ENCODE peak calls at places on chromosomes 6 and 20, in five cellular contexts. O, Z, L, G and V are unnamed samples.

GRCh38 chr6:4313044-4313686 is 177.8 kb upstream of the ECI2 start:
- DNase-seq in O (no peak), Z (peak; percentile 49), L (peak; percentile 96), G (peak; percentile 82), V (peak; percentile 93)

GRCh38 chr20:25083141-25083772 is 1.3 kb upstream of the VSX1 start:
- DNase-seq in O (no peak), Z (no peak), L (no peak), G (no peak), V (no peak)

GRCh38 chr6:28643017-28643740 is 117.5 kb downstream of the GPX5 start:
- DNase-seq in O (no peak), Z (peak; percentile 58), L (peak; percentile 80), G (no peak), V (peak; percentile 63)

GRCh38 chr6:27286141-27286540 is 25.9 kb downstream of the POM121L2 start:
- DNase-seq in O (no peak), Z (no peak), L (no peak), G (no peak), V (no peak)

GRCh38 chr6:131182991-131183425 is 47.7 kb downstream of the AKAP7 start:
- DNase-seq in O (no peak), Z (peak; percentile 16), L (peak; percentile 69), G (no peak), V (peak; percentile 45)

GRCh38 chr6:28673800-28674671 is 148.4 kb downstream of the GPX5 start:
- DNase-seq in O (peak; percentile 34), Z (peak; percentile 75), L (peak; percentile 76), G (peak; percentile 32), V (peak; percentile 71)

GRCh38 chr20:10699941-10700340 is 26.1 kb upstream of the JAG1 start:
- DNase-seq in O (no peak), Z (no peak), L (no peak), G (no peak), V (no peak)

GRCh38 chr6:169895000-169895759 is 143.8 kb downstream of the ERMARD start:
- DNase-seq in O (no peak), Z (no peak), L (no peak), G (no peak), V (no peak)

GRCh38 chr20:38186788-38187221 is 21.7 kb upstream of the TGM2 start:
- DNase-seq in O (no peak), Z (peak; percentile 46), L (no peak), G (no peak), V (peak; percentile 47)

GRCh38 chr6:165488624-165489295 is 174.3 kb downstream of the PDE10A start:
- DNase-seq in O (no peak), Z (no peak), L (no peak), G (no peak), V (no peak)

GRCh38 chr6:96345501-96345900 is 176.1 kb upstream of the UFL1 start:
- DNase-seq in O (no peak), Z (no peak), L (no peak), G (no peak), V (no peak)

GRCh38 chr20:40868568-40869223 is 159.9 kb upstream of the TOP1 start:
- DNase-seq in O (peak; percentile 2), Z (no peak), L (peak; percentile 94), G (no peak), V (peak; percentile 83)

GRCh38 chr20:31606928-31607639 is 2.0 kb downstream of the ID1 start:
- DNase-seq in O (no peak), Z (peak; percentile 72), L (peak; percentile 82), G (no peak), V (peak; percentile 85)

GRCh38 chr6:110944681-110945151 is 13.8 kb upstream of the GTF3C6 start:
- DNase-seq in O (no peak), Z (peak; percentile 11), L (peak; percentile 76), G (peak; percentile 76), V (peak; percentile 86)

GRCh38 chr6:73774311-73774766 is 78.3 kb downstream of the CD109 start:
- DNase-seq in O (no peak), Z (peak; percentile 2), L (peak; percentile 100), G (peak; percentile 61), V (peak; percentile 97)

GRCh38 chr20:24682496-24683090 is 213.2 kb downstream of the SYNDIG1 start:
- DNase-seq in O (no peak), Z (no peak), L (no peak), G (no peak), V (no peak)

GRCh38 chr6:141260627-141261015 is 872.1 kb upstream of the GJE1 start:
- DNase-seq in O (no peak), Z (no peak), L (no peak), G (no peak), V (no peak)

GRCh38 chr6:13988049-13988738 is 63.4 kb downstream of the RNF182 start:
- DNase-seq in O (no peak), Z (no peak), L (no peak), G (no peak), V (no peak)

GRCh38 chr20:31985152-31985551 is 17.2 kb downstream of the XKR7 start:
- DNase-seq in O (no peak), Z (no peak), L (no peak), G (no peak), V (no peak)

GRCh38 chr6:15827492-15828255 is 164.8 kb upstream of the DTNBP1 start:
- DNase-seq in O (no peak), Z (no peak), L (no peak), G (no peak), V (no peak)

GRCh38 chr20:62487564-62488086 is 11.8 kb upstream of the GATA5 start:
- DNase-seq in O (no peak), Z (no peak), L (no peak), G (no peak), V (no peak)

GRCh38 chr6:35419431-35419830 is 32.7 kb upstream of the FANCE start:
- DNase-seq in O (no peak), Z (no peak), L (peak; percentile 95), G (no peak), V (peak; percentile 71)

GRCh38 chr20:45402946-45403345 is 5.1 kb upstream of the DBNDD2 start:
- DNase-seq in O (no peak), Z (no peak), L (peak; percentile 83), G (no peak), V (peak; percentile 23)

GRCh38 chr6:105135056-105135455 is 44.8 kb downstream of the POPDC3 start:
- DNase-seq in O (no peak), Z (peak; percentile 6), L (peak; percentile 15), G (no peak), V (peak; percentile 38)